ENCODE peak calls at places on chromosomes 7 and 10, in five cellular contexts. C, Q, B, W and F are unnamed samples.

GRCh38 chr10:84935772-84936171 is 607.4 kb downstream of the CCSER2 start:
- DNase-seq in C (no peak), Q (no peak), B (no peak), W (no peak), F (no peak)

GRCh38 chr7:80288175-80289122 is 153.8 kb downstream of the GNAI1 start:
- DNase-seq in C (peak; percentile 47), Q (no peak), B (peak; percentile 15), W (no peak), F (peak; percentile 5)

GRCh38 chr10:123666318-123667291 is at the start of gene GPR26:
- DNase-seq in C (peak; percentile 63), Q (no peak), B (no peak), W (no peak), F (peak; percentile 64)

GRCh38 chr7:24560772-24561171 is 12.5 kb upstream of the PALS2 start:
- DNase-seq in C (no peak), Q (no peak), B (no peak), W (no peak), F (no peak)

GRCh38 chr10:112375721-112376577 is 2.0 kb downstream of the ACSL5 start:
- DNase-seq in C (no peak), Q (peak; percentile 48), B (peak; percentile 56), W (no peak), F (no peak)

GRCh38 chr7:70553364-70553763 is 578.6 kb upstream of the GALNT17 start:
- DNase-seq in C (no peak), Q (no peak), B (no peak), W (no peak), F (no peak)

GRCh38 chr10:117454502-117454901 is 79.3 kb upstream of the PDZD8 start:
- DNase-seq in C (no peak), Q (no peak), B (no peak), W (no peak), F (no peak)

GRCh38 chr7:771241-772004 is 44.3 kb upstream of the PRKAR1B start:
- DNase-seq in C (no peak), Q (no peak), B (no peak), W (no peak), F (no peak)

GRCh38 chr10:31320179-31320597 is 1.2 kb downstream of the ZEB1 start:
- DNase-seq in C (peak; percentile 50), Q (no peak), B (no peak), W (peak; percentile 41), F (no peak)

GRCh38 chr7:20596653-20597052 is 18.8 kb upstream of the ABCB5 start:
- DNase-seq in C (no peak), Q (no peak), B (no peak), W (no peak), F (no peak)

GRCh38 chr7:2572101-2572842 is 13.5 kb downstream of the IQCE start:
- DNase-seq in C (no peak), Q (no peak), B (no peak), W (peak; percentile 64), F (no peak)

GRCh38 chr7:93279541-93279940 is 47.4 kb downstream of the VPS50 start:
- DNase-seq in C (no peak), Q (no peak), B (no peak), W (no peak), F (no peak)

GRCh38 chr7:26675143-26675887 is 189.1 kb downstream of the SKAP2 start:
- DNase-seq in C (no peak), Q (no peak), B (no peak), W (no peak), F (no peak)

GRCh38 chr7:43004076-43004475 is 71.9 kb downstream of the MRPL32 start:
- DNase-seq in C (no peak), Q (no peak), B (no peak), W (peak; percentile 64), F (no peak)

GRCh38 chr7:44894881-44895600 is 9.7 kb upstream of the PURB start:
- DNase-seq in C (no peak), Q (no peak), B (no peak), W (no peak), F (no peak)

GRCh38 chr10:22345301-22346086 is at the start of gene SPAG6:
- DNase-seq in C (peak; percentile 86), Q (no peak), B (no peak), W (no peak), F (no peak)

GRCh38 chr10:6621536-6621935 is 41.5 kb upstream of the PRKCQ start:
- DNase-seq in C (no peak), Q (no peak), B (no peak), W (no peak), F (no peak)

GRCh38 chr7:101218236-101219130 is 518 bp downstream of the ZNHIT1 start:
- DNase-seq in C (no peak), Q (no peak), B (no peak), W (no peak), F (no peak)

GRCh38 chr7:38186593-38187314 is 8.7 kb downstream of the STARD3NL start:
- DNase-seq in C (no peak), Q (no peak), B (no peak), W (no peak), F (no peak)
- TF ChIP-seq ATF2 in C (no peak), Q (no peak), B (no peak), W (no peak), F (no peak)

DNA sequence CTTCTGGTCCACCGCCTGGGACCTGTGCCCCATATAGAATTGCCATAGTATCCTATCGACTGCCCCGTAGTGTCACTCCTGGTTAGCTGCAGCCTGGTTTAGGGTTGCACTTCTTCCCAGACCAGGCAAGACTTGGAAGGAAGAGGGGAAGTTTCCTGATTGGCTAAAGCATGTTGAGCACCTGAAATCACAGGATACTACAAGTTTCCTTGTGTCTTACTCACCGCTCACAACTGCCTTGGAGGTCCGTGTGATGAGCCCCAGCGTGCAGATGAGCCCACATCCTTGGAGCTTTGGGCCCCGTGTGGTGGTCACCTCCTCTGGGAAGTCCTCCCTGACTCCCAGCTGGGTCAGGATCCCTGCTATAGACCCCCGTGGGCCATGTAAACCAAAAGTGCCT is 73.9 kb upstream of the GTF2I start:
- DNase-seq in C (no peak), Q (no peak), B (no peak), W (no peak), F (no peak)
- TF ChIP-seq ATF2 in C (no peak), Q (no peak), B (no peak), W (no peak), F (no peak)

GRCh38 chr7:121395961-121396757 is at the start of gene FAM3C:
- DNase-seq in C (peak; percentile 90), Q (peak; percentile 53), B (peak; percentile 81), W (peak; percentile 98), F (peak; percentile 92)

GRCh38 chr7:121393005-121393366 is 3.1 kb downstream of the FAM3C start:
- DNase-seq in C (no peak), Q (no peak), B (no peak), W (no peak), F (no peak)

GRCh38 chr7:121395494-121395960 is 581 bp downstream of the FAM3C start:
- DNase-seq in C (peak; percentile 48), Q (no peak), B (peak; percentile 7), W (peak; percentile 67), F (no peak)

GRCh38 chr7:121392277-121393004 is 3.7 kb downstream of the FAM3C start:
- DNase-seq in C (no peak), Q (no peak), B (no peak), W (no peak), F (no peak)

DNA sequence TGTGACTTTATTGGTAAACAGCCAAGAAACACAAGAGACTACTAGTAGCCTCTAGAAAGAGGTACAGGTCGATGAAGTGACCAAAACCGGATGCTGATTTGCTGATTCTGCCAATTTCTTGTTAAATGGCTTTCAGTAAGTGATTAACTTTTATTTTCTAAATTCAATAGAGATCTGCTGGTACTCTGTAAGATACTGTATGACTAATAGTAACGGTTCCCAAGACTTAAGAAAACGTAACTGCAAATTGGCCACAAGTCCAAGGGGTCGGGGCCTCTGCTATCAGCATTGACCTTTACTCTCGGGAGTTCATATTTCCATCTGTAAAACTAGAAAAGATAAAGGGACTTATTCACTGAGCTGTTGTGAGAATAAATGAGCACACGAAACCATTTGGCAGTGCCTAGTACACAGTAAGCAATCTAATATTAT is 1.4 kb downstream of the FAM3C start:
- DNase-seq in C (no peak), Q (no peak), B (peak; percentile 50), W (peak; percentile 78), F (no peak)
- TF ChIP-seq ATF2 in C (no peak), Q (peak; percentile 47), B (no peak), W (no peak), F (no peak)

DNA sequence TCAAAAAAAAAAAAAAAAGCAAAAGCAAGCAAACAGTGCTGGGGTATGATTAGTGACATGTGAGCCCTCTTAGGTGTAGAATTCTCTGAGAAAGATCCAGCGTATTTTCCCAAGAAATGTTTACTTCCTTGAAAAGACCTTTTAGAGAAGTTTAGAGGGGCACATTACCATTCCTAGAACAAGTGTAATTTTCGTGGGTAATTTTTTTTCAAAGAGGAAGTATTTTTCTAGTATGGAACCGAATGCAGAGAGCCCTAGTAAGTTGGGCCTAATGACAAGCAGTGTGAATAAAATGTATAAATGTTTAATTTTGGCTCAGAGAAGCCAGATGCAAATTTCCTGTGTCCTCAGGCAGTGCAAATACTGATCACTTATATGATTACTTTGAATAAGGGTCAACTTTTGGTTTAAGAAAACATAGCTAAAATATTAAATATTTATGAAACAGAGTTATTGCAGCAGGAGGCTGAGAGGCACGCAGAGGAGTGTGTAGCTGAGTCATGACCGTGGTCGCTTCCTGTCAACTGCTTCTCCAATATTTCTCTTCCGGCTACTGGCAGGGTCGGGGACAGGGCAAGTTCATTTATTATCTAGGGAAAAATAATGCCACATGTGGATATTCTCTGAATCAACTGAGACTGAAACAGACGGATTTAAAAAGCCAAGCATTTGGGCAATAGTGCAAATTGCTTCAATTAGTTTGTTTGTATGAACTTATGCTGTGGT is 495.1 kb downstream of the GLRX3 start:
- DNase-seq in C (no peak), Q (no peak), B (no peak), W (peak; percentile 8), F (no peak)
- TF ChIP-seq ATF2 in C (no peak), Q (no peak), B (no peak), W (no peak), F (no peak)